ENCODE peak calls at places on chromosomes 1 and 21, in six cellular contexts. One of them, this sample, is unnamed. For H3K4me1 and H3K9me3, the result is how much of the 10 kb centered on the place peaks cover.

GRCh38 chr21:18772404-18772803 is 368.8 kb upstream of the TMPRSS15 start:
- DNase-seq in suprapubic skin: no peak
- DNase-seq in naive thymus-derived CD4-positive, alpha-beta T cell: no peak
- DNase-seq in HepG2: no peak
- DNase-seq in uterus: no peak
- DNase-seq in fibroblast of lung: peak
- DNase-seq in this sample: no peak

GRCh38 chr21:29155118-29155932 is 24.9 kb downstream of the MAP3K7CL start:
- DNase-seq in suprapubic skin: no peak
- DNase-seq in naive thymus-derived CD4-positive, alpha-beta T cell: no peak
- DNase-seq in HepG2: no peak
- DNase-seq in uterus: peak
- DNase-seq in fibroblast of lung: peak
- DNase-seq in this sample: no peak

GRCh38 chr1:157377216-157377821 is 175.0 kb downstream of the FCRL5 start:
- DNase-seq in suprapubic skin: no peak
- DNase-seq in naive thymus-derived CD4-positive, alpha-beta T cell: no peak
- DNase-seq in HepG2: peak
- DNase-seq in uterus: no peak
- DNase-seq in fibroblast of lung: peak
- DNase-seq in this sample: no peak

GRCh38 chr1:228228601-228229074 is 20.8 kb downstream of the OBSCN start:
- DNase-seq in suprapubic skin: no peak
- DNase-seq in naive thymus-derived CD4-positive, alpha-beta T cell: no peak
- DNase-seq in HepG2: peak
- DNase-seq in uterus: no peak
- DNase-seq in fibroblast of lung: peak
- DNase-seq in this sample: no peak

GRCh38 chr1:211236633-211237321 is 22.4 kb upstream of the RCOR3 start:
- DNase-seq in suprapubic skin: no peak
- DNase-seq in naive thymus-derived CD4-positive, alpha-beta T cell: no peak
- DNase-seq in HepG2: no peak
- DNase-seq in uterus: no peak
- DNase-seq in fibroblast of lung: no peak
- DNase-seq in this sample: no peak

GRCh38 chr1:61539720-61540462 is 185.1 kb downstream of the TM2D1 start:
- DNase-seq in suprapubic skin: no peak
- DNase-seq in naive thymus-derived CD4-positive, alpha-beta T cell: no peak
- DNase-seq in HepG2: no peak
- DNase-seq in uterus: peak
- DNase-seq in fibroblast of lung: peak
- DNase-seq in this sample: no peak

GRCh38 chr1:233491953-233492627 is 121.8 kb upstream of the KCNK1 start:
- DNase-seq in suprapubic skin: no peak
- DNase-seq in naive thymus-derived CD4-positive, alpha-beta T cell: no peak
- DNase-seq in HepG2: no peak
- DNase-seq in uterus: no peak
- DNase-seq in fibroblast of lung: no peak
- DNase-seq in this sample: no peak

GRCh38 chr21:35077975-35078374 is 28.9 kb upstream of the RUNX1 start:
- DNase-seq in suprapubic skin: no peak
- DNase-seq in naive thymus-derived CD4-positive, alpha-beta T cell: no peak
- DNase-seq in HepG2: no peak
- DNase-seq in uterus: no peak
- DNase-seq in fibroblast of lung: no peak
- DNase-seq in this sample: no peak

GRCh38 chr1:199954701-199955100 is 72.8 kb upstream of the NR5A2 start:
- DNase-seq in suprapubic skin: no peak
- DNase-seq in naive thymus-derived CD4-positive, alpha-beta T cell: no peak
- DNase-seq in HepG2: peak
- DNase-seq in uterus: no peak
- DNase-seq in fibroblast of lung: no peak
- DNase-seq in this sample: no peak

GRCh38 chr1:228697209-228698016 is 37.9 kb upstream of the RHOU start:
- DNase-seq in suprapubic skin: peak
- DNase-seq in naive thymus-derived CD4-positive, alpha-beta T cell: no peak
- DNase-seq in HepG2: peak
- DNase-seq in uterus: peak
- DNase-seq in fibroblast of lung: peak
- DNase-seq in this sample: no peak

GRCh38 chr21:40622531-40622930 is 224.4 kb downstream of the DSCAM start:
- DNase-seq in suprapubic skin: no peak
- DNase-seq in naive thymus-derived CD4-positive, alpha-beta T cell: no peak
- DNase-seq in HepG2: no peak
- DNase-seq in uterus: no peak
- DNase-seq in fibroblast of lung: no peak
- DNase-seq in this sample: no peak

GRCh38 chr1:102799496-102799895 is 308.8 kb downstream of the COL11A1 start:
- DNase-seq in suprapubic skin: no peak
- DNase-seq in naive thymus-derived CD4-positive, alpha-beta T cell: no peak
- DNase-seq in HepG2: no peak
- DNase-seq in uterus: no peak
- DNase-seq in fibroblast of lung: peak
- DNase-seq in this sample: no peak

GRCh38 chr1:216390956-216391355 is 32.3 kb downstream of the USH2A start:
- DNase-seq in suprapubic skin: no peak
- DNase-seq in naive thymus-derived CD4-positive, alpha-beta T cell: no peak
- DNase-seq in HepG2: no peak
- DNase-seq in uterus: no peak
- DNase-seq in fibroblast of lung: peak
- DNase-seq in this sample: no peak

GRCh38 chr1:118995312-118996016 is 7.3 kb upstream of the TBX15 start:
- DNase-seq in suprapubic skin: no peak
- DNase-seq in naive thymus-derived CD4-positive, alpha-beta T cell: no peak
- DNase-seq in HepG2: no peak
- DNase-seq in uterus: no peak
- DNase-seq in fibroblast of lung: no peak
- DNase-seq in this sample: no peak

GRCh38 chr21:42527489-42528158 is 14.0 kb downstream of the SLC37A1 start:
- DNase-seq in suprapubic skin: peak
- DNase-seq in naive thymus-derived CD4-positive, alpha-beta T cell: peak
- DNase-seq in HepG2: no peak
- DNase-seq in uterus: no peak
- DNase-seq in fibroblast of lung: no peak
- DNase-seq in this sample: peak

GRCh38 chr1:218479436-218480115 is 134.4 kb downstream of the TGFB2 start:
- DNase-seq in suprapubic skin: no peak
- DNase-seq in naive thymus-derived CD4-positive, alpha-beta T cell: no peak
- DNase-seq in HepG2: peak
- DNase-seq in uterus: no peak
- DNase-seq in fibroblast of lung: no peak
- DNase-seq in this sample: no peak

GRCh38 chr1:206784471-206784903 is 12.2 kb upstream of the IL10 start:
- DNase-seq in suprapubic skin: peak
- DNase-seq in naive thymus-derived CD4-positive, alpha-beta T cell: peak
- DNase-seq in HepG2: no peak
- DNase-seq in uterus: no peak
- DNase-seq in fibroblast of lung: no peak
- DNase-seq in this sample: peak

GRCh38 chr1:22142315-22143064 is 407 bp downstream of the WNT4 start:
- DNase-seq in suprapubic skin: no peak
- DNase-seq in naive thymus-derived CD4-positive, alpha-beta T cell: peak
- DNase-seq in HepG2: no peak
- DNase-seq in uterus: no peak
- DNase-seq in fibroblast of lung: no peak
- DNase-seq in this sample: no peak

GRCh38 chr1:51679435-51679834 is 62.5 kb downstream of the OSBPL9 start:
- DNase-seq in suprapubic skin: no peak
- DNase-seq in naive thymus-derived CD4-positive, alpha-beta T cell: no peak
- DNase-seq in HepG2: no peak
- DNase-seq in uterus: no peak
- DNase-seq in fibroblast of lung: no peak
- DNase-seq in this sample: no peak

GRCh38 chr1:185541861-185542260 is 192.3 kb upstream of the HMCN1 start:
- DNase-seq in suprapubic skin: no peak
- DNase-seq in naive thymus-derived CD4-positive, alpha-beta T cell: no peak
- DNase-seq in HepG2: no peak
- DNase-seq in uterus: no peak
- DNase-seq in fibroblast of lung: no peak
- DNase-seq in this sample: no peak

GRCh38 chr21:28737671-28738279 is 254.9 kb downstream of the LTN1 start:
- DNase-seq in suprapubic skin: no peak
- DNase-seq in naive thymus-derived CD4-positive, alpha-beta T cell: no peak
- DNase-seq in HepG2: peak
- DNase-seq in uterus: no peak
- DNase-seq in fibroblast of lung: peak
- DNase-seq in this sample: no peak

GRCh38 chr1:230407351-230407750 is 18.8 kb downstream of the PGBD5 start:
- DNase-seq in suprapubic skin: no peak
- DNase-seq in naive thymus-derived CD4-positive, alpha-beta T cell: no peak
- DNase-seq in HepG2: no peak
- DNase-seq in uterus: no peak
- DNase-seq in fibroblast of lung: no peak
- DNase-seq in this sample: no peak

GRCh38 chr1:12706061-12706460 is 9.8 kb upstream of the AADACL3 start:
- DNase-seq in suprapubic skin: no peak
- DNase-seq in naive thymus-derived CD4-positive, alpha-beta T cell: no peak
- DNase-seq in HepG2: no peak
- DNase-seq in uterus: no peak
- DNase-seq in fibroblast of lung: no peak
- DNase-seq in this sample: no peak

DNA sequence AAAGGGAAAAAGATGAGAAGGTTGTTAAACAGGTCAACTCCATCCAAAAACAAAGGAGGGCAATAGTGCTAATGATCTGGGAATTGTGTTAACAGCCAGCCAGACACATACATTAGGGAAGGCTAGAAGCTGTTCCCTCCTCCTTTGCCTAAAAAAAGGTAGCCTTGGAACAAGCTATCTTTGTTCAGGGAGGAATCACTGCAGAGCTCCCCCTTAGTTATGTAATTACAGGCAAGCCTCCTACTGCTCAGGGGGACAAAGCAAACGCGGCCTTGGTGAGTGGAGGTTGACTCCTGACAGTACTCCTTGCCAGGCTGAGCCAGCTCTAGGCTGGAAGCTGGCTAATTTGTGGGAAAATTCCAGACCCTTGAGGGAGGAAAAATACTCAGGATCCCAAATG is 97.6 kb downstream of the VAV3 start:
- DNase-seq in suprapubic skin: no peak
- DNase-seq in naive thymus-derived CD4-positive, alpha-beta T cell: no peak
- DNase-seq in HepG2: no peak
- DNase-seq in uterus: no peak
- DNase-seq in fibroblast of lung: no peak
- DNase-seq in this sample: no peak
- H3K4me1 ChIP-seq in suprapubic skin: under half
- H3K4me1 ChIP-seq in naive thymus-derived CD4-positive, alpha-beta T cell: under half
- H3K4me1 ChIP-seq in HepG2: under half
- H3K4me1 ChIP-seq in uterus: under half
- H3K4me1 ChIP-seq in fibroblast of lung: under half
- H3K4me1 ChIP-seq in this sample: under half

DNA sequence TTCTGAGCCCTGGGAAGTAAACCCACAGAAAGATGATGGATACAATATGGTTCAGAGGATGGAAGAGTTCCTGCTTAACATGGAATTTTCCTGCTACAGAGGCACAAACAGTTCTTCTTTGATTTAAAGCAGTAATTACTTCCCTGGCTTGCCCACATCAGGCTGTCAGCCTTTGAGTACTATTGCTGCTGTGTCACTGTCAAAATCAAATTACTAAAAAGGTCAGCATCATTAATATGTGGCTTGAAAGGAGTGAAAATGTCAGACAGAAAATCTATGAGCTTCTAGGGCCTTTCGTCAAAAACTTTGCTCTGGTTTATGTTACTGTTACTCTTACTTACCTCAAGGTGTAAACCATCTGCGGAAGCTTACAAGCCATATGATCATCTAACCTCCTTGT is 98.6 kb upstream of the DPT start:
- DNase-seq in suprapubic skin: no peak
- DNase-seq in naive thymus-derived CD4-positive, alpha-beta T cell: no peak
- DNase-seq in HepG2: no peak
- DNase-seq in uterus: peak
- DNase-seq in fibroblast of lung: no peak
- DNase-seq in this sample: no peak
- H3K4me3 ChIP-seq in suprapubic skin: no peak
- H3K4me3 ChIP-seq in naive thymus-derived CD4-positive, alpha-beta T cell: no peak
- H3K4me3 ChIP-seq in HepG2: no peak
- H3K4me3 ChIP-seq in uterus: no peak
- H3K4me3 ChIP-seq in fibroblast of lung: no peak
- H3K4me3 ChIP-seq in this sample: no peak

DNA sequence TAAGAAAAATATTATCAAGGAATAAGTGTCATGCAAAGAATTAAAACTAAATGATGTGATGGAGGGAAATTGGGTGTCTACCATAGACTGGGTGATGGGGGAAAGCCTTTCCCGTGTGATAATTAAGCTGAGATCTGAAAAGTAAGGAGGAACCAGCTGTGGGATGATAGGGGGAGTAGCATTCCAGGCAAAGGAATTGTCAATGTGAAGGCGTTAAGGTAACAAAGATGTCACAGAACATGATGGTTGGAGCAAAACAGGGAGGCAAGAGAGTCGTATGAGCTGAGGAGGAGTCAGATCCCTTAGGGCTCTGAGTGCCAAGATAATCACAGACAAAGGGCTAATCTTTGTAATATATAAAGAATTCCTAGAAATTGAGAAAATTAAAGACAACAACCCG is 170.1 kb downstream of the CDC7 start:
- DNase-seq in suprapubic skin: no peak
- DNase-seq in naive thymus-derived CD4-positive, alpha-beta T cell: no peak
- DNase-seq in HepG2: no peak
- DNase-seq in uterus: no peak
- DNase-seq in fibroblast of lung: no peak
- DNase-seq in this sample: no peak
- H3K9me3 ChIP-seq in suprapubic skin: under half
- H3K9me3 ChIP-seq in naive thymus-derived CD4-positive, alpha-beta T cell: under half
- H3K9me3 ChIP-seq in HepG2: under half
- H3K9me3 ChIP-seq in uterus: under half
- H3K9me3 ChIP-seq in fibroblast of lung: under half
- H3K9me3 ChIP-seq in this sample: under half

GRCh38 chr1:25649041-25649440 is 32.5 kb downstream of the MAN1C1 start:
- DNase-seq in suprapubic skin: no peak
- DNase-seq in naive thymus-derived CD4-positive, alpha-beta T cell: no peak
- DNase-seq in HepG2: no peak
- DNase-seq in uterus: no peak
- DNase-seq in fibroblast of lung: no peak
- DNase-seq in this sample: no peak

GRCh38 chr1:25651036-25651640 is 34.5 kb downstream of the MAN1C1 start:
- DNase-seq in suprapubic skin: no peak
- DNase-seq in naive thymus-derived CD4-positive, alpha-beta T cell: no peak
- DNase-seq in HepG2: no peak
- DNase-seq in uterus: no peak
- DNase-seq in fibroblast of lung: no peak
- DNase-seq in this sample: no peak

GRCh38 chr1:25651824-25652741 is 35.5 kb downstream of the MAN1C1 start:
- DNase-seq in suprapubic skin: no peak
- DNase-seq in naive thymus-derived CD4-positive, alpha-beta T cell: no peak
- DNase-seq in HepG2: no peak
- DNase-seq in uterus: no peak
- DNase-seq in fibroblast of lung: no peak
- DNase-seq in this sample: no peak

GRCh38 chr1:25649505-25650218 is 33.1 kb downstream of the MAN1C1 start:
- DNase-seq in suprapubic skin: no peak
- DNase-seq in naive thymus-derived CD4-positive, alpha-beta T cell: no peak
- DNase-seq in HepG2: no peak
- DNase-seq in uterus: no peak
- DNase-seq in fibroblast of lung: no peak
- DNase-seq in this sample: no peak

DNA sequence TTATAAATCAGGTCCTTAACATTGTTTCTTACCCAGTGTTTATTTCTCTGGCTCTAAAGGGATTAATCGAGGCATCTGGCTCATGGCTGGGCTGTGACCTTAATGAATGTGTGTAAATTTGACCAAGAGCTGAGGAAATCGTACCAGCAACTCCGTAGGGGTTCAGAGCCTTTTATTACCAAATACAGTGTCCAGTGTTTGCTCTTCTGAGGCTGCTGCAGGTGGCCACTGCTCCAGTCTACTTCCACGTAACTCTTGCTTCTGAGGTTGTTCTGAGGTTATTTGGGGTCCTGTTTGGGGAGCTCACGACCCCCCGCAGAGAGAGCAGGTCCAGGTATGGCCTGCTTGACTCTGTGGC is 33.6 kb downstream of the MAN1C1 start:
- DNase-seq in suprapubic skin: no peak
- DNase-seq in naive thymus-derived CD4-positive, alpha-beta T cell: no peak
- DNase-seq in HepG2: no peak
- DNase-seq in uterus: no peak
- DNase-seq in fibroblast of lung: no peak
- DNase-seq in this sample: no peak
- H3K4me1 ChIP-seq in suprapubic skin: under half
- H3K4me1 ChIP-seq in naive thymus-derived CD4-positive, alpha-beta T cell: half or more
- H3K4me1 ChIP-seq in HepG2: under half
- H3K4me1 ChIP-seq in uterus: under half
- H3K4me1 ChIP-seq in fibroblast of lung: under half
- H3K4me1 ChIP-seq in this sample: under half

This sample was measured in CD4-positive, alpha-beta memory T cell.